ENCODE peak calls at places on chromosome 18, in nine cellular contexts. Y, I, H, W, L, X, C, P and V are unnamed samples. For H3K4me1, the result is how much of the 10 kb centered on the place peaks cover.

GRCh38 chr18:6884944-6885343 is 155.4 kb downstream of the ARHGAP28 start:
- DNase-seq in Y (no peak), I (no peak), H (no peak), W (no peak), L (no peak), X (no peak), C (no peak), P (no peak), V (no peak)

GRCh38 chr18:36490907-36491306 is 193.4 kb downstream of the FHOD3 start:
- DNase-seq in Y (no peak), I (no peak), H (no peak), W (no peak), L (no peak), X (no peak), C (no peak), P (no peak), V (no peak)

GRCh38 chr18:73895701-73896100 is 251.9 kb downstream of the FBXO15 start:
- DNase-seq in Y (no peak), I (no peak), H (no peak), W (no peak), L (no peak), X (peak), C (no peak), P (no peak), V (no peak)

GRCh38 chr18:5463390-5463789 is 80.4 kb downstream of the EPB41L3 start:
- DNase-seq in Y (peak), I (peak), H (no peak), W (peak), L (no peak), X (peak), C (peak), P (peak), V (no peak)

GRCh38 chr18:23922939-23923338 is 91.6 kb upstream of the TTC39C start:
- DNase-seq in Y (no peak), I (no peak), H (no peak), W (no peak), L (no peak), X (no peak), C (no peak), P (no peak), V (no peak)

GRCh38 chr18:74069178-74070050 is 78.2 kb downstream of the FBXO15 start:
- DNase-seq in Y (no peak), I (no peak), H (no peak), W (no peak), L (no peak), X (no peak), C (no peak), P (no peak), V (no peak)

GRCh38 chr18:47254341-47254939 is 3.0 kb upstream of the SKOR2 start:
- DNase-seq in Y (peak), I (no peak), H (no peak), W (no peak), L (peak), X (peak), C (peak), P (peak), V (no peak)

GRCh38 chr18:59957957-59958356 is 58.2 kb downstream of the PMAIP1 start:
- DNase-seq in Y (no peak), I (peak), H (peak), W (peak), L (no peak), X (peak), C (peak), P (peak), V (peak)

GRCh38 chr18:36314098-36314497 is 16.6 kb downstream of the FHOD3 start:
- DNase-seq in Y (no peak), I (no peak), H (no peak), W (no peak), L (no peak), X (no peak), C (no peak), P (peak), V (no peak)

GRCh38 chr18:47323158-47323557 is 71.7 kb upstream of the SKOR2 start:
- DNase-seq in Y (no peak), I (no peak), H (no peak), W (no peak), L (no peak), X (no peak), C (no peak), P (no peak), V (peak)

GRCh38 chr18:54147439-54147838 is 77.0 kb downstream of the MBD2 start:
- DNase-seq in Y (no peak), I (no peak), H (no peak), W (no peak), L (no peak), X (no peak), C (no peak), P (no peak), V (peak)

GRCh38 chr18:50560681-50561629 is 1.1 kb downstream of the MAPK4 start:
- DNase-seq in Y (no peak), I (no peak), H (no peak), W (no peak), L (no peak), X (peak), C (no peak), P (no peak), V (no peak)

GRCh38 chr18:39960545-39960944 is 1994.5 kb upstream of the PIK3C3 start:
- DNase-seq in Y (no peak), I (no peak), H (no peak), W (no peak), L (no peak), X (no peak), C (no peak), P (no peak), V (no peak)

GRCh38 chr18:6289454-6290242 is 125.1 kb downstream of the L3MBTL4 start:
- DNase-seq in Y (no peak), I (no peak), H (no peak), W (no peak), L (no peak), X (no peak), C (no peak), P (no peak), V (no peak)

GRCh38 chr18:55585586-55586521 is 2.1 kb downstream of the TCF4 start:
- DNase-seq in Y (no peak), I (no peak), H (no peak), W (peak), L (no peak), X (no peak), C (no peak), P (no peak), V (no peak)

GRCh38 chr18:69935319-69936190 is 12.1 kb downstream of the CD226 start:
- DNase-seq in Y (peak), I (peak), H (no peak), W (no peak), L (peak), X (peak), C (no peak), P (no peak), V (no peak)

GRCh38 chr18:3596324-3597158 is 146.6 kb downstream of the TGIF1 start:
- DNase-seq in Y (peak), I (peak), H (peak), W (peak), L (peak), X (peak), C (peak), P (peak), V (no peak)
- TF ChIP-seq CTCF in Y (peak), I (peak), H (no peak), W (no peak), L (no peak), X (peak), C (peak), P (peak), V (no peak)

GRCh38 chr18:11149441-11150270 is at the start of gene PIEZO2:
- DNase-seq in Y (peak), I (peak), H (peak), W (no peak), L (no peak), X (peak), C (peak), P (no peak), V (no peak)

GRCh38 chr18:11147371-11147860 is 2.0 kb downstream of the PIEZO2 start:
- DNase-seq in Y (no peak), I (no peak), H (no peak), W (no peak), L (no peak), X (peak), C (no peak), P (no peak), V (no peak)

GRCh38 chr18:11150271-11150615 is 874 bp upstream of the PIEZO2 start:
- DNase-seq in Y (no peak), I (no peak), H (no peak), W (no peak), L (no peak), X (no peak), C (no peak), P (no peak), V (no peak)

GRCh38 chr18:11147962-11148654 is 1.3 kb downstream of the PIEZO2 start:
- DNase-seq in Y (no peak), I (no peak), H (no peak), W (no peak), L (no peak), X (no peak), C (no peak), P (no peak), V (no peak)

GRCh38 chr18:11148655-11149440 is 521 bp downstream of the PIEZO2 start:
- DNase-seq in Y (no peak), I (no peak), H (no peak), W (no peak), L (no peak), X (peak), C (no peak), P (no peak), V (no peak)
- H3K4me3 ChIP-seq in Y (peak), I (peak), H (peak), W (peak), L (no peak), X (peak), C (peak), P (peak), V (no peak)

GRCh38 chr18:805008-805754 is 6.9 kb downstream of the YES1 start:
- DNase-seq in Y (no peak), I (no peak), H (no peak), W (no peak), L (no peak), X (no peak), C (no peak), P (no peak), V (no peak)
- H3K4me1 ChIP-seq in Y (under half), I (under half), H (under half), W (under half), L (half or more), X (under half), C (half or more), P (under half), V (under half)

GRCh38 chr18:48889115-48889941 is 61.4 kb downstream of the SMAD7 start:
- DNase-seq in Y (no peak), I (no peak), H (no peak), W (peak), L (no peak), X (peak), C (peak), P (no peak), V (no peak)
- TF ChIP-seq CTCF in Y (no peak), I (no peak), H (no peak), W (no peak), L (no peak), X (no peak), C (no peak), P (no peak), V (no peak)

GRCh38 chr18:77851798-77852197 is 602.1 kb downstream of the GALR1 start:
- DNase-seq in Y (no peak), I (no peak), H (no peak), W (no peak), L (no peak), X (no peak), C (no peak), P (no peak), V (no peak)

GRCh38 chr18:77857926-77858325 is 608.3 kb downstream of the GALR1 start:
- DNase-seq in Y (no peak), I (no peak), H (no peak), W (no peak), L (no peak), X (no peak), C (no peak), P (no peak), V (no peak)

GRCh38 chr18:77859634-77860033 is 610.0 kb downstream of the GALR1 start:
- DNase-seq in Y (no peak), I (no peak), H (no peak), W (no peak), L (no peak), X (no peak), C (no peak), P (no peak), V (no peak)

GRCh38 chr18:77858331-77858730 is 608.7 kb downstream of the GALR1 start:
- DNase-seq in Y (no peak), I (no peak), H (no peak), W (no peak), L (no peak), X (no peak), C (no peak), P (no peak), V (no peak)

DNA sequence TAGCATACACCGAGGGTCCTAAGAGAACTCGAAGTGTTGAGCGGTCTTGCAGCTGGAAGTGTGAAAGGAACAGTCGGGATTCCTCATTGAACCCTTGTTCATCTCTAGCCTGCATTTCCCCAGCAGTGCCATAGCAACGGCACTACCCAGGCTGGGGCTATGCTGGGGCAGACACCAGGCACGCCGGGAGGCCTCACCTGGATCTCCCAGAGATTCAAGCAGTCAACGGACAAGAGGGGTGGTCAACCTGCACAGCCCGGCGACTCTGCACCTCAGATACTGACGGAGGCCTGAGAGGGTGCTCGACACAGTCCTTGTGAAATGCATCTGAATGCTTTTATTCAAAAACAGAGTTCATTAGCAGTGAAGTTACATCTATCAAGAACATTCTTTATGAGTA is 604.2 kb downstream of the GALR1 start:
- DNase-seq in Y (no peak), I (no peak), H (no peak), W (no peak), L (no peak), X (no peak), C (no peak), P (no peak), V (no peak)
- H3K4me3 ChIP-seq in Y (no peak), I (no peak), H (no peak), W (no peak), L (no peak), X (no peak), C (no peak), P (no peak), V (no peak)

GRCh38 chr18:21073180-21073579 is 38.4 kb downstream of the ROCK1 start:
- DNase-seq in Y (no peak), I (no peak), H (no peak), W (no peak), L (no peak), X (no peak), C (no peak), P (no peak), V (no peak)
- H3K4me1 ChIP-seq in Y (under half), I (under half), H (under half), W (under half), L (under half), X (under half), C (half or more), P (under half), V (under half)

GRCh38 chr18:9661564-9661963 is 46.5 kb upstream of the RAB31 start:
- DNase-seq in Y (no peak), I (no peak), H (peak), W (no peak), L (no peak), X (no peak), C (no peak), P (no peak), V (no peak)
- TF ChIP-seq CTCF in Y (no peak), I (no peak), H (peak), W (no peak), L (no peak), X (no peak), C (peak), P (no peak), V (no peak)

GRCh38 chr18:80147037-80147417 is 38.0 kb downstream of the ADNP2 start:
- DNase-seq in Y (no peak), I (no peak), H (no peak), W (no peak), L (no peak), X (no peak), C (no peak), P (no peak), V (no peak)
- H3K4me3 ChIP-seq in Y (peak), I (peak), H (peak), W (peak), L (peak), X (no peak), C (peak), P (peak), V (peak)

GRCh38 chr18:9926223-9926894 is 12.5 kb downstream of the VAPA start:
- DNase-seq in Y (no peak), I (no peak), H (no peak), W (no peak), L (no peak), X (no peak), C (no peak), P (no peak), V (no peak)
- H3K4me1 ChIP-seq in Y (half or more), I (half or more), H (half or more), W (under half), L (half or more), X (under half), C (half or more), P (half or more), V (under half)

GRCh38 chr18:58845913-58846312 is 18.8 kb upstream of the ZNF532 start:
- DNase-seq in Y (no peak), I (no peak), H (no peak), W (no peak), L (no peak), X (no peak), C (no peak), P (no peak), V (no peak)

GRCh38 chr18:58846325-58846724 is 18.4 kb upstream of the ZNF532 start:
- DNase-seq in Y (no peak), I (no peak), H (no peak), W (no peak), L (no peak), X (no peak), C (no peak), P (no peak), V (no peak)

GRCh38 chr18:58842978-58843661 is 21.6 kb upstream of the ZNF532 start:
- DNase-seq in Y (no peak), I (no peak), H (no peak), W (no peak), L (no peak), X (no peak), C (peak), P (no peak), V (no peak)

GRCh38 chr18:58843662-58844035 is 21.0 kb upstream of the ZNF532 start:
- DNase-seq in Y (no peak), I (no peak), H (no peak), W (no peak), L (no peak), X (no peak), C (no peak), P (no peak), V (no peak)

DNA sequence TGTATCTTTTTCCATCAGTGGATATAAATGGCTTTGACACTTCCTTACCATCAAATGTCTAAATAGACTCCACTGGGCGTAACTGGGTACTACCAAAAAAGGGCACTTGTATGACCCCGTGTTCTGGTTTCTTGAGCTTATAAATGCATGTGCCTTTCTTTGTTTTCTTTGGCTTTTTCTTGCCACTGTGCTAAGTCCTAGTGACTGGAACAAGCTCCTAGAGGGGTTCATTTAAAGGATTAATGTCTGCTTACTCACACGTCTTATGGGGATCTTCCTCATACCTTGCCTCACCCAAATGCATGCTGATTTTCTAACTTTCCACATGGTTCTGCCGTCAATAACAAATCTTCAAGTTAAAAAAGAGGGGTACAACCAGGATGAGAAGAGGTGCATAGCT is 19.8 kb upstream of the ZNF532 start:
- DNase-seq in Y (no peak), I (no peak), H (no peak), W (no peak), L (no peak), X (no peak), C (no peak), P (no peak), V (no peak)
- TF ChIP-seq CTCF in Y (no peak), I (no peak), H (no peak), W (no peak), L (no peak), X (no peak), C (no peak), P (no peak), V (no peak)